ENCODE peak calls at places on chromosome 13, in four cellular contexts. O is esophagus muscularis mucosa, Q is stomach, X is transverse colon. J is an unnamed sample.

GRCh38 chr13:55761986-55762385 is 1378.7 kb upstream of the PRR20A start:
- DNase-seq in Q (no peak), X (no peak), O (no peak), J (no peak)

GRCh38 chr13:44045179-44045562 is 165.5 kb downstream of the LACC1 start:
- DNase-seq in X (no peak), O (no peak), Q (no peak), J (no peak)

GRCh38 chr13:20570540-20570939 is 3.6 kb downstream of the IFT88 start:
- DNase-seq in Q (no peak), O (no peak), X (no peak), J (no peak)

GRCh38 chr13:110450016-110450900 is 111.3 kb downstream of the RAB20 start:
- DNase-seq in O (no peak), Q (no peak), X (no peak), J (no peak)

GRCh38 chr13:52374873-52375411 is 31.0 kb downstream of the THSD1 start:
- DNase-seq in O (no peak), Q (no peak), X (no peak), J (no peak)

GRCh38 chr13:63010072-63010658 is 1594.5 kb upstream of the PCDH20 start:
- DNase-seq in Q (no peak), X (no peak), O (no peak), J (no peak)

GRCh38 chr13:112245179-112245724 is 130.9 kb upstream of the SPACA7 start:
- DNase-seq in O (peak; percentile 91), X (no peak), Q (no peak), J (no peak)

GRCh38 chr13:30319130-30319529 is 11.8 kb upstream of the KATNAL1 start:
- DNase-seq in X (no peak), O (no peak), Q (no peak), J (no peak)

GRCh38 chr13:42804244-42804868 is 23.0 kb downstream of the FAM216B start:
- DNase-seq in O (no peak), Q (no peak), X (no peak), J (no peak)

GRCh38 chr13:103358245-103358932 is 292.2 kb upstream of the SLC10A2 start:
- DNase-seq in X (no peak), Q (no peak), O (no peak), J (no peak)

GRCh38 chr13:94599877-94600276 is 1.8 kb upstream of the GPR180 start:
- DNase-seq in X (no peak), O (no peak), Q (no peak), J (no peak)
- TF ChIP-seq POLR2A in X (no peak), O (no peak), Q (no peak), J (no peak)

GRCh38 chr13:49369876-49370275 is 74.0 kb downstream of the CAB39L start:
- DNase-seq in X (no peak), O (no peak), Q (no peak), J (no peak)

GRCh38 chr13:49368688-49369087 is 75.2 kb downstream of the CAB39L start:
- DNase-seq in Q (no peak), X (no peak), O (no peak), J (no peak)

GRCh38 chr13:49367640-49368431 is 76.0 kb downstream of the CAB39L start:
- DNase-seq in O (no peak), Q (no peak), X (no peak), J (no peak)

GRCh38 chr13:49370390-49370789 is 73.5 kb downstream of the CAB39L start:
- DNase-seq in Q (no peak), O (no peak), X (no peak), J (no peak)

DNA sequence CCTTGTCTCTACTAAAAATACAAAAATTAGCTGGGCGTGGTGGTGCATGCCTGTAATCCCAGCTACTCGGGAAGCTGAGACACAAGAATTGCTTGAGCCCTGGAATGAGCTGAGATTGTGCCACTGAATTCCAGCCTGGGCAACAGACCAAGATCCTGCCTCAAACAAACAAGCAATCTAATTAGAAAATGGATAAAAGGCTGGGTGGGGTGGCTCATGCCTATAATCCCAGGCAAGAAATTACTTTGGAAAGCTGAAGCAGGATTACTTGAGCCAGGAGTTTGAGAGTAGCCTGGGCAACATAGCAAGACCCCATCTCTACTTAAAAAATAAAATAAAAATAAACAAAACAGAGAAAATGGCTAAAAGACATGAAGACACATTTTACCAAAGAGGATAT is 77.0 kb downstream of the CAB39L start:
- DNase-seq in Q (peak; percentile 51), O (no peak), X (no peak), J (no peak)
- H3K4me1 ChIP-seq in Q (peaks cover 12% of the 10 kb centered on the region), O (peaks cover 47% of the 10 kb centered on the region), X (peaks cover 15% of the 10 kb centered on the region), J (no peaks in the 10 kb centered on the region)

GRCh38 chr13:41007359-41008118 is 11.6 kb downstream of the ELF1 start:
- DNase-seq in X (no peak), O (no peak), Q (no peak), J (no peak)

GRCh38 chr13:41005709-41006108 is 13.4 kb downstream of the ELF1 start:
- DNase-seq in X (no peak), O (no peak), Q (no peak), J (no peak)

GRCh38 chr13:41006296-41006695 is 12.8 kb downstream of the ELF1 start:
- DNase-seq in O (no peak), X (no peak), Q (no peak), J (no peak)

GRCh38 chr13:41006951-41007350 is 12.2 kb downstream of the ELF1 start:
- DNase-seq in Q (no peak), O (no peak), X (no peak), J (no peak)

DNA sequence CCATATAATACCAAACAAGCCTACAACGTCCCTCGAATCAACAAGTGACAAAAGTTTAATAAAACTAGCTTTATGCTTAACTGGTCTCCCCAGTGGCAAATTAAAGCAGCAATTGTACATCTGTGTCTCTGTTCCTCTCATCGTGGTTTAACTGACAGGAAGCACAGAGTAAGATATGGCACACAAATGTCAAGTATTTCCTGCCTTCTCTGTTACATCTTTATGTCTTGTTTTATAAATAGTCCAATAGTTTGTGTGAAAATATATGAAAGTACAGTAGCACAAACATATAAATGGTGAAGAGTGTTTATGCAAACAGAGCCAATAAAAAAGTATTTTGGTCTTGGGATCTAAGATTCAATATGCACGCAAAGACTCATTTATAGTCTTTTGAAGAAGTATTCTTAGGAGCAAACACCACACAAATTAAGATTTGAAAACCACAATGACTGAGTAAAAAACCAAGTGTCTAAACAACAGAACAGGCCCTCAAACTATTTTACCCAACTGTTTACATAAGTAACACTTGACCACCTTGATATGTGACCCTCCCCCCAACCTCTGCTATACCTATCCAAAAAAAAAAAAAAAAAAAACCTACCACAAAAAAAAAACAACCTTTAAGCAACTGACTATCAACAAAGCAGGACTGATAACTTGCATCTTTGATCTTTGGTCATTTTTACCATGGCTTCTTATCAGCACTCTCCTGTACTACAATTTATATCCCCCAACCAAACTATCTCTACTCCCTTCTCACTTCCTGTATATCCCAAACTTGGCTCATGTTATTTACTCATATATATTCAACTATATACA is 14.0 kb downstream of the ELF1 start:
- DNase-seq in O (no peak), Q (no peak), X (no peak), J (no peak)
- TF ChIP-seq POLR2A in O (no peak), Q (no peak), X (peak; percentile 12), J (no peak)

GRCh38 chr13:40615619-40616018 is 50.8 kb downstream of the FOXO1 start:
- DNase-seq in O (peak; percentile 78), Q (no peak), X (no peak), J (no peak)
- H3K4me1 ChIP-seq in O (peaks cover 94% of the 10 kb centered on the region), Q (peaks cover 22% of the 10 kb centered on the region), X (peaks cover 28% of the 10 kb centered on the region), J (no peaks in the 10 kb centered on the region)

DNA sequence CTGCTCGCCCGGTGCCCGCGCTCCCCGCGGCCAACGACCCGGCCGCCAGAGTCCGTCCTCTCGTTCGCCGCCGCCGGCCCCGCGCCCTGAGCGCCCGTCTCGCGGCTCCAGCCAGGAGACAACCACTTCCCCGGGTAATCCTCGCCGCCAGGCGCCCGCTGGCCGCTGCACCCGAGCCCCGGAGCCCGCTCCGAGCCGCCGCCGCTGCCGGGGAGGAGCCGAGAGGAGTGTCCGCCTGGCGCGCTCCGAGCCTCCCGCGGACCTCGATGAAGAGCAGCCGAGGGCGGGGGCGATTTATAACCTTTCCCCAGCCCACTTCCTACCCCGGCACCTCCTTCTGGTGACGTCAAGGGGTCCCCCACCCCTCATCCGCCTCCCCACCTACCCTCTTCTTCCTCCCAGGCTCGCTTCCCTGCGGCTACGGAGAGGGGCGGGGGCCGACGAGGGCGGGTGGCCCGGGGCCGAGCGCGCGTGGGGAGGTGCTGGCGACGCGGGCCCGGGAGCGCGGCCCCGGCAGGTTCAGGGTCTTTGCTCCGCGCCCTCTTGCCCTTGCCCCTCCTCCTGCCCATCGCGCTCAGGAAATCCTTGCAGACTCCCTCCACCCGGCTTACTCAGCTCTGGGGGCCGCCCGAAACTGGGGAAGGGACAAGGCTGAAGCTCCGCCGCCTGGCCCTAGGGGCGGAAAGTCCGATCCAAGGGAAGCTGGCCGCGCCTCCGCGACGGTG is at the start of gene FLT1:
- DNase-seq in Q (peak; percentile 27), O (no peak), X (no peak), J (no peak)
- TF ChIP-seq POLR2A in Q (no peak), O (no peak), X (no peak), J (no peak)

GRCh38 chr13:99505814-99506269 is 4.6 kb downstream of the TM9SF2 start:
- DNase-seq in Q (no peak), O (no peak), X (no peak), J (no peak)
- H3K4me1 ChIP-seq in Q (peaks cover 27% of the 10 kb centered on the region), O (peaks cover 59% of the 10 kb centered on the region), X (peaks cover 43% of the 10 kb centered on the region), J (no peaks in the 10 kb centered on the region)

GRCh38 chr13:75482820-75483079 is 781 bp upstream of the TBC1D4 start:
- DNase-seq in X (no peak), Q (no peak), O (no peak), J (no peak)

GRCh38 chr13:75482070-75482819 is at the start of gene TBC1D4:
- DNase-seq in X (peak; percentile 87), Q (peak; percentile 83), O (peak; percentile 94), J (peak; percentile 84)

GRCh38 chr13:75481176-75482069 is 546 bp downstream of the TBC1D4 start:
- DNase-seq in O (no peak), X (peak; percentile 24), Q (peak; percentile 34), J (peak; percentile 48)

GRCh38 chr13:75479102-75479501 is 2.9 kb downstream of the TBC1D4 start:
- DNase-seq in X (no peak), Q (no peak), O (no peak), J (no peak)

GRCh38 chr13:75480691-75481175 is 1.2 kb downstream of the TBC1D4 start:
- DNase-seq in X (peak; percentile 77), O (no peak), Q (peak; percentile 80), J (peak; percentile 67)
- TF ChIP-seq POLR2A in X (peak; percentile 34), O (no peak), Q (no peak), J (no peak)

DNA sequence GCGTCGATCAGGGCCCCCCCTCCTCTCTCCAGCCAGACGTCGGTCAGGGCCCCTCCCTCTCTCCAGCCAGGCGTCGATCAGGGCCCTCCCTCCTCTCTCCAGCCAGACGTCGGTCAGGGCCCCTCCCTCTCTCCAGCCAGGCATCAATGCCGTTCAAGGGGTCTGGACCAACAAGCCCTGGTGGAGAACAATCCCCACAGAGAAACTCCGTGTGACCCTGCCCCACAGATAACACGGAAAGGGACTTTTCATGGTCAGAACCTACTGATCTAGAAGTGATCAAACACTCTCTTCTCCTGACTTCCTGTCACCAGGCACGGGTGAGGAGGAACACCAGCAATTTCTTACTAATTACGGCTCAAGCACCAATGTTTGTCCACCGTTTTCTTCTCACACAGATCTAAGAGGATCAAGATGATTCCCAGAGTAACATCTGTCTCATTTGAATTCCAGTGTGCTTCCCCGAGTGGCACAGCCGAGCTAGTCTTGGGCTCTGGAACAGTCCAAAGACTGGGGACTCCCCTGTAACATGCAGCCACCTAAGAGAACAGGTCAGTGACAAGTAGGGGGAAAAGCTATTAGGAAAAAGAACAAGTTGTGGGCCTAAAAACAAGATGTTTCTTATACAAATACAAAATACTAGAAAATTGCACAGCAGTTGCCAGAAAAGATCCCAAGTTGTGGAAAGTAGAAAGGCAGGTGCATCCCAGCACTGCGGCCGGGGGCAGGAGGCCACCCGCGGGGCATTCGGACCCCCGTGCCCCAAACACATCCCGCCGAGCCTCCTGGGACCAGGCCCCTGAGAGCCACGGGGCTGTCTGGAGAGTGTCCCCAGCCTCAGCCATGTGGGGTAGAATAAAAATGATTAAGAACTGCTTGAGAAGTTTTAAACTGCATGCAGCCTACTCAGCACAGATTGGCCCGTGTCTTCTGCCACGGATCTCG is 11.7 kb downstream of the RASA3 start:
- DNase-seq in Q (no peak), O (no peak), X (no peak), J (no peak)
- H3K4me1 ChIP-seq in Q (peaks cover 4% of the 10 kb centered on the region), O (peaks cover 72% of the 10 kb centered on the region), X (peaks cover 43% of the 10 kb centered on the region), J (peaks cover 9% of the 10 kb centered on the region)

J was measured in Peyer's patch.